ENCODE peak calls at places on chromosomes 6 and 20, in four cellular contexts. H, U, E and G are unnamed samples.

GRCh38 chr6:131039345-131039680 is 23.7 kb downstream of the EPB41L2 start:
- DNase-seq in H (no peak), U (no peak), E (no peak), G (no peak)

GRCh38 chr6:117494694-117495318 is 12.3 kb downstream of the DCBLD1 start:
- DNase-seq in E (no peak), U (no peak), H (no peak), G (no peak)

GRCh38 chr6:42340516-42340915 is 111.2 kb downstream of the TRERF1 start:
- DNase-seq in H (no peak), E (no peak), U (no peak), G (no peak)

GRCh38 chr6:15515660-15516375 is 147.0 kb downstream of the DTNBP1 start:
- DNase-seq in H (no peak), U (no peak), E (no peak), G (no peak)

GRCh38 chr6:15921243-15921642 is 207.6 kb upstream of the MYLIP start:
- DNase-seq in E (no peak), U (no peak), H (no peak), G (no peak)

GRCh38 chr6:100078509-100078908 is 84.5 kb upstream of the MCHR2 start:
- DNase-seq in E (peak), U (peak), H (no peak), G (peak)

GRCh38 chr6:144278659-144279314 is 6.3 kb upstream of the UTRN start:
- DNase-seq in E (no peak), U (no peak), H (no peak), G (no peak)

GRCh38 chr6:148524976-148525375 is 182.3 kb downstream of the SASH1 start:
- DNase-seq in H (no peak), E (no peak), U (no peak), G (no peak)

GRCh38 chr20:44780226-44780625 is 30.1 kb downstream of the RIMS4 start:
- DNase-seq in H (no peak), E (no peak), U (peak), G (peak)

GRCh38 chr20:1146957-1147356 is 28.6 kb downstream of the PSMF1 start:
- DNase-seq in U (no peak), H (no peak), E (no peak), G (no peak)

GRCh38 chr6:62390413-62390812 is 104.4 kb upstream of the KHDRBS2 start:
- DNase-seq in E (no peak), U (no peak), H (no peak), G (no peak)

GRCh38 chr6:34115396-34116314 is 30.2 kb downstream of the GRM4 start:
- DNase-seq in H (no peak), U (no peak), E (no peak), G (no peak)

GRCh38 chr6:160127270-160128124 is 5.9 kb downstream of the SLC22A1 start:
- DNase-seq in U (no peak), H (no peak), E (no peak), G (no peak)

GRCh38 chr20:49762940-49763766 is 49.5 kb upstream of the B4GALT5 start:
- DNase-seq in U (no peak), E (no peak), H (no peak), G (no peak)

GRCh38 chr6:5497896-5498578 is 236.7 kb downstream of the FARS2 start:
- DNase-seq in E (no peak), U (no peak), H (no peak), G (no peak)

GRCh38 chr6:112298816-112299281 is 44.5 kb upstream of the LAMA4 start:
- DNase-seq in E (no peak), H (no peak), U (no peak), G (no peak)

GRCh38 chr6:158213925-158214674 is 46.0 kb downstream of the GTF2H5 start:
- DNase-seq in H (peak), U (peak), E (no peak), G (peak)

GRCh38 chr6:122754191-122754731 is 25.3 kb upstream of the FABP7 start:
- DNase-seq in H (no peak), E (no peak), U (no peak), G (no peak)
- H3K9ac ChIP-seq in H (no peak), E (no peak), U (no peak), G (no peak)

DNA sequence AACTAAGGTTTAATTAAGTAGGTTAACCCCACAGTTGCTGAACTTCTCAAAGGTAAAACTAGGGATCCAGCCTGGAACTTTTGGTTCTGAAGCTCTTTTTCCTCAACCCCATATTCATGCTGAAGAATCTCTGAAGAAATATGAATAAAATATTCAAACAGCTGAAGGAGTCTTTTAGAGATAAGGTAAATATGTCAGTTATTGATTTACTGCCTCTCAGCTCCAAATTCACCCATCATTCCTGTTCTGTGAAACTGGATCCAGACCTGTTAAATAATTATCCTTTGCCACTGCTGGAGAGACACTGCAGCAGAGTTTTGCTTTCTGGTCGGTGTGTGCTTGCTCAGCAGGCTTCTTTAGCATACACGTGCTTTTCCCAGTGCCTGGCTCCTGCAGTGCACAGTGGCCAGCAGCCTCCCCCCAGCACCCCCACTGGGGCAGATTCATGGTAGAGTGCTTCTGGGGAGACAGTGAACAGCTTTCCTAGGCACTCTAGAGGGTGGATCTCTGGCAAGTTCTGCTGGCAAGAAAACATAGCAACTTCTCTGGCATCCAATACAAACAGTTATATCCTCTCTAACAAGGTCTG is 62.0 kb upstream of the BCLAF1 start:
- DNase-seq in U (no peak), H (no peak), E (no peak), G (no peak)
- TF ChIP-seq YY1 in U (no peak), H (no peak), E (no peak), G (no peak)

DNA sequence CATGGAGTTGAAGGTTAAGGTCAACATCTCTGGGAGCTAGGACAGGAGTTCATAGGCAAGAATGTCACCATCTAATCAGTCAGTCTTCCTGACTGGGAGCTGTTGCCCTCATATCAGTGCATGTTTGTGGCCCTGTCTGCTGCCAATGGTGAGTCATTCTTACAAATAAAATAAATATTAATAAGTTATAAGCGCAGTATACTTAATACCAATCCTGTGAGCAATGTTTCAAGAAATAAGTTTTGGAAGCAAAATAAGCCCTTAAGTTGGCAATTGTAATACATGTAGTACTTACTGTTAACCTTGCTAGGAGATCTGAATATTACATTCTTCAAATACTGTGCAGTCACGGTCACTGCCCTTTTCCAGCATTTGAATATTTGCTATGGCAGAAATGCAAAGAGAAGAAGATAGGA is 20.2 kb upstream of the MDGA1 start:
- DNase-seq in H (no peak), E (no peak), U (no peak), G (no peak)
- TF ChIP-seq SUZ12 in H (no peak), E (no peak), U (no peak), G (no peak)

DNA sequence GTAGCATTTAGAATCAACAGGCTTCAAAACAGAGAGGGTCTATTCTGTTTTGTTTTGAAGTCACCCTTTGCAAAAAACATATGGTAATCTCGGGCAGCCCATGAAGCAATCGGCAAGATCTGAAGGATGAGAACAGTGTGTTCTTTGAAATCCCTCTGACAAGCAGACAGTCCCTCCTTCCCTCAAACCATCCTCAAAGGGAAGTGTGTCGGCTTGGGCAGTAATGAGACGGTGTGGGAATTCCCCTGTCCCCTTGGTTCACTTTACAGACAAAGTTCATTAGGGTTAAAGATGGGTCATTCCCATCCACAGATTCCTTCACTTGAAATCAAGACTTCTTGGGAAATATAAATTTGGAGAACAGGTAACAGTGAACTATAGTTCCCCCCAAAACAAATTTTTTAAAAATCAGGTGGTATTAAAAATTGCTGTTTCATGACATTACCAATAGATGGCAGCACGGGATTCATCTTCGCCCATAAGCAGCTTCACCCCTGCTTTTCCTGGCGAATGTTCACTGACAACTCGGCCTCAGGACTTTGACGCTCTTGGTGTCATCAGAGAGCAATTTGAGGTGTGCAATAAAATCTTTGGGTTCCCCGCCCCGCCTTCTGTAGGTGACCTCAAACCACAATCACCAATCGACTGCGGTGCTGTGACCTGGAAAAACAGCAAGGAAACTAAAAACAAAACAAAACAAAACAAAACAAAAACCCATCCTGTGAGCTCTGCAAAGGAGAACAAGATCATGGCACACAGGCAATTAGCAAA is 159.3 kb upstream of the TNFAIP3 start:
- DNase-seq in H (peak), E (no peak), U (peak), G (peak)
- H3K9ac ChIP-seq in H (peak), E (no peak), U (peak), G (no peak)

GRCh38 chr6:153099636-153100035 is 31.4 kb downstream of the RGS17 start:
- DNase-seq in E (no peak), U (no peak), H (no peak), G (no peak)

GRCh38 chr6:153101461-153101860 is 29.6 kb downstream of the RGS17 start:
- DNase-seq in U (no peak), H (no peak), E (no peak), G (no peak)

GRCh38 chr6:153092082-153093013 is 38.7 kb downstream of the RGS17 start:
- DNase-seq in H (peak), E (no peak), U (no peak), G (no peak)

GRCh38 chr6:153096031-153096430 is 35.1 kb downstream of the RGS17 start:
- DNase-seq in E (no peak), H (no peak), U (no peak), G (no peak)

GRCh38 chr6:153096792-153097191 is 34.3 kb downstream of the RGS17 start:
- DNase-seq in U (no peak), H (no peak), E (no peak), G (no peak)
- TF ChIP-seq YY1 in U (no peak), H (no peak), E (no peak), G (no peak)

DNA sequence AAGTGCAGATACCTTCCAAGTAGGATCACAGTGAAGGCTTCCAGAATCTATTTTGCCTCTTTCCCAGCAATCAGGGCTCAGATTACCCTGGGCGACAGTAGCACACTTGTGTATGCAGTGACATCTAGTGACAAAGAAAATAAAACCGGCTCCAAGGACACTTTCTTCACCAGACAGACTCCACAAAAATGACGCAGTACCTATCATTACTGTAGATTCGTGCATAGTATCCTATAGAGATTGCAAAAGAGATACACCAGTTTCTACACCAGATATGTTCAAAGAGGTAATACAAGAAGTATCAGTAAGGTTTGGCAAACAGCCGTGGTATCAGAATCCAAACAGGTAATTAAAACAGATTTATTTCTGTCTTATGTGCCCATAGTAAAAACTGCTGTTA is 600.3 kb upstream of the JAG1 start:
- DNase-seq in U (peak), H (no peak), E (no peak), G (peak)
- TF ChIP-seq SUZ12 in U (no peak), H (no peak), E (no peak), G (no peak)

GRCh38 chr6:7114744-7115451 is 7.1 kb downstream of the RREB1 start:
- DNase-seq in U (no peak), H (no peak), E (no peak), G (no peak)
- H3K9ac ChIP-seq in U (no peak), H (no peak), E (no peak), G (no peak)

DNA sequence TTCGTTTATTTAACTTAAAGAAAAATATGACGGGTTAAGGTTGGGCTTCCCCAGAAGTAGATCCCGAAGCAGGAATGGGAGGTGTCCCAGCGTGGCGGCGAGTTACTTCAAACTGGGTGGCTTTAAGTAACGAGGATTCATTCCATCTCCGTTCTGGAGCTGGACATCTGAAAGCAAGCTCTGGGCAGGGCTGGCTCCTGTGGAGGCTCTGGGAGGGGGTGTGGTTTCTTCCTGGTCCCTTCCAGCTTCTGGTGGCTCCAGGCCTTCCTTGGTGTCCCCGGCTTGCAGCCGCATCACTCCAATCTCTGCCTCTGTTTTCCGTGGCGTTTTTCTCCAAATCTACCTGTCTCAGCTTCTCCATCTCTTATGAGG is 47.3 kb upstream of the BHLHE23 start:
- DNase-seq in H (no peak), E (no peak), U (no peak), G (no peak)
- TF ChIP-seq YY1 in H (no peak), E (no peak), U (no peak), G (no peak)